ENCODE peak calls at places on chromosomes 16 and 17, in four cellular contexts. O is K562, G is HepG2, E is GM12878. J is an unnamed sample.

GRCh38 chr17:39667262-39668140 is 752 bp upstream of the PNMT start:
- DNase-seq in O (peak), G (no peak), E (no peak), J (peak)

GRCh38 chr17:16872836-16873653 is 98.9 kb downstream of the TNFRSF13B start:
- DNase-seq in O (peak), G (no peak), E (no peak), J (peak)

GRCh38 chr17:41666708-41667279 is 21.9 kb upstream of the EIF1 start:
- DNase-seq in O (peak), G (peak), E (peak), J (peak)

GRCh38 chr17:32475258-32475657 is 11.5 kb upstream of the CDK5R1 start:
- DNase-seq in O (no peak), G (no peak), E (no peak), J (no peak)

GRCh38 chr17:19487009-19487600 is 46.5 kb upstream of the SLC47A1 start:
- DNase-seq in O (no peak), G (no peak), E (no peak), J (no peak)

GRCh38 chr17:1986783-1987451 is 38.2 kb downstream of the RTN4RL1 start:
- DNase-seq in O (peak), G (no peak), E (no peak), J (no peak)

GRCh38 chr17:44374306-44375195 is 10.9 kb upstream of the FAM171A2 start:
- DNase-seq in O (peak), G (peak), E (no peak), J (peak)

GRCh38 chr17:30095507-30096244 is 20.9 kb upstream of the NSRP1 start:
- DNase-seq in O (peak), G (peak), E (peak), J (no peak)

GRCh38 chr16:17831330-17831729 is 360.6 kb upstream of the XYLT1 start:
- DNase-seq in O (peak), G (no peak), E (no peak), J (peak)

GRCh38 chr16:77043076-77043475 is 147.9 kb upstream of the MON1B start:
- DNase-seq in O (peak), G (no peak), E (no peak), J (no peak)

GRCh38 chr17:27532269-27533067 is 76.2 kb downstream of the KSR1 start:
- DNase-seq in O (no peak), G (peak), E (no peak), J (no peak)

GRCh38 chr17:77363821-77364361 is 223.1 kb downstream of the SEC14L1 start:
- DNase-seq in O (peak), G (peak), E (no peak), J (peak)

GRCh38 chr17:7080445-7081041 is 492 bp upstream of the CLEC10A start:
- DNase-seq in O (no peak), G (no peak), E (no peak), J (no peak)

GRCh38 chr16:1602285-1602684 is 9.6 kb downstream of the IFT140 start:
- DNase-seq in O (no peak), G (no peak), E (no peak), J (no peak)

GRCh38 chr16:5820472-5820871 is 722.9 kb upstream of the EEF2KMT start:
- DNase-seq in O (no peak), G (no peak), E (no peak), J (no peak)

GRCh38 chr17:34892864-34893263 is 68.4 kb downstream of the CCT6B start:
- DNase-seq in O (peak), G (no peak), E (no peak), J (peak)

GRCh38 chr17:78899361-78900260 is 3.4 kb downstream of the CEP295NL start:
- DNase-seq in O (no peak), G (no peak), E (no peak), J (peak)

GRCh38 chr17:50631195-50631907 is 3.3 kb upstream of the ABCC3 start:
- DNase-seq in O (no peak), G (no peak), E (no peak), J (no peak)

GRCh38 chr17:9115446-9116265 is 94.3 kb downstream of the NTN1 start:
- DNase-seq in O (peak), G (peak), E (no peak), J (peak)

GRCh38 chr17:17947966-17948365 is 24.2 kb downstream of the TOM1L2 start:
- DNase-seq in O (no peak), G (no peak), E (no peak), J (no peak)

GRCh38 chr17:55177159-55177913 is 87.4 kb upstream of the HLF start:
- DNase-seq in O (peak), G (peak), E (no peak), J (peak)

GRCh38 chr17:43875476-43876147 is 28.6 kb downstream of the CD300LG start:
- DNase-seq in O (peak), G (no peak), E (no peak), J (no peak)

GRCh38 chr17:38560503-38561318 is 45.0 kb downstream of the SRCIN1 start:
- DNase-seq in O (peak), G (no peak), E (no peak), J (no peak)

GRCh38 chr16:53085539-53086450 is 31.0 kb downstream of the CHD9 start:
- DNase-seq in O (no peak), G (no peak), E (no peak), J (no peak)

GRCh38 chr17:9389116-9389515 is 186.5 kb downstream of the STX8 start:
- DNase-seq in O (no peak), G (peak), E (peak), J (no peak)

GRCh38 chr16:55248494-55248893 is 75.5 kb upstream of the IRX6 start:
- DNase-seq in O (no peak), G (no peak), E (no peak), J (no peak)

GRCh38 chr17:76726231-76726765 is at the start of gene JMJD6:
- DNase-seq in O (peak), G (peak), E (peak), J (peak)

GRCh38 chr16:20624205-20624604 is 48.0 kb upstream of the ACSM2B start:
- DNase-seq in O (no peak), G (no peak), E (no peak), J (no peak)

GRCh38 chr16:20621406-20621805 is 45.2 kb upstream of the ACSM2B start:
- DNase-seq in O (no peak), G (no peak), E (no peak), J (no peak)

GRCh38 chr16:20622498-20622870 is 46.3 kb upstream of the ACSM2B start:
- DNase-seq in O (no peak), G (no peak), E (no peak), J (no peak)

GRCh38 chr16:20620003-20620402 is 43.8 kb upstream of the ACSM2B start:
- DNase-seq in O (no peak), G (no peak), E (no peak), J (no peak)

GRCh38 chr16:20620770-20621169 is 44.6 kb upstream of the ACSM2B start:
- DNase-seq in O (no peak), G (no peak), E (no peak), J (no peak)
- TF ChIP-seq TCF7 in O (no peak), G (no peak), E (no peak), J (no peak)

GRCh38 chr17:72305964-72306551 is 185.2 kb downstream of the SOX9 start:
- DNase-seq in O (no peak), G (no peak), E (no peak), J (no peak)
- TF ChIP-seq TCF7 in O (no peak), G (no peak), E (no peak), J (no peak)

DNA sequence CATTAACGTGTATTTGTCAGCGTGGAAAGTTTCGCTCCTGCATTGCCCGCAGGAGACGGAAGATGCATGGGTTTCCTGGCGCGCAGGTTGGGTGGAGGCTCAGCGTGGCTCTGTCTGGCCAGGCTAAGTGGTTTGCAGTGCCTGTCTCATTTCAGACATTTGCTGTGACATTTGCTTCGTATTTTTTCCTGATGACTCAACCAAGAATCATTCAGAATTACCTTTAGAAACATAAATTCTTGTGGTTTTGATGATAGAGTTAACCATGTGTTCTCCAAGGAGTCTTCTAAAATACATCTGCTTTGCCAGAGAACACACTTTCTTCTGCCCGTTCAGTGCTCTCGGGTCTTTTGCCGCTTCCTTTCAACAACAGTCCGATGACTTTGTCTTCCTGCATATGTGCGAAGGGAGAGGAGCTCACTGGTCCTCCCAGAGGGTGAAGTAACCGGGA is 216.8 kb downstream of the RPTOR start:
- DNase-seq in O (no peak), G (no peak), E (no peak), J (no peak)
- TF ChIP-seq TCF7 in O (no peak), G (no peak), E (no peak), J (no peak)

DNA sequence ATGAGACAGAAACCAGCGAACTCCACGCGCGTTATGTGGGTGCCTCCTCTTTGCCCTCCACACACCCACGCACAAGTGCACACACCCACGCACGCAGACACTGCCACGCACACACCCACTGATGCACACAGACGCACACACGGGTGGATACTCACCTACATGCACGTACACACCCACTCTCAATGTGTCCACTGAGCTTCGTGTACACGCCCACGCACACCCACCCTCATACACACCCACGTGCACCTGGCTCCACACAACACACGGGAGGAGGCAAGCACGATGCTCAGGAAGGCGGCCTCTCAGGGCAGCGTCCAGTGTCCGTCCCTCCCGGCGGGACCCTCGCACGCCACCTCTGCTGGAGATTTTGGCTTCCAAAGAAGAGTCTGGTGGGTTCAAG is 4.2 kb downstream of the RFNG start:
- DNase-seq in O (no peak), G (no peak), E (no peak), J (no peak)
- TF ChIP-seq TCF7 in O (no peak), G (no peak), E (no peak), J (no peak)